ENCODE peak calls at places on chromosomes 11 and 22, in five cellular contexts. M is psoas muscle, Q is cardiac fibroblast, X is left ventricle myocardium inferior, A is amniotic stem cell. T is an unnamed sample.

GRCh38 chr22:44928711-44929347 is 81.0 kb downstream of the PHF21B start:
- DNase-seq in A (no peak), M (no peak), X (peak), Q (no peak), T (no peak)

GRCh38 chr11:95985174-95985808 is 61.4 kb upstream of the MTMR2 start:
- DNase-seq in X (no peak), M (no peak), Q (peak), A (no peak), T (no peak)

GRCh38 chr11:123150882-123151281 is 44.2 kb downstream of the CLMP start:
- DNase-seq in A (no peak), Q (no peak), X (no peak), M (no peak), T (no peak)

GRCh38 chr11:107689317-107690202 is 22.3 kb downstream of the SLN start:
- DNase-seq in M (peak), A (peak), Q (peak), X (peak), T (peak)

GRCh38 chr11:60265373-60266214 is 14.9 kb upstream of the MS4A4A start:
- DNase-seq in M (no peak), X (no peak), Q (peak), A (no peak), T (no peak)

GRCh38 chr11:35192347-35192746 is 53.4 kb downstream of the CD44 start:
- DNase-seq in X (peak), A (no peak), M (peak), Q (peak), T (no peak)

GRCh38 chr11:73244589-73245240 is 26.6 kb downstream of the P2RY2 start:
- DNase-seq in X (no peak), Q (no peak), M (no peak), A (no peak), T (no peak)

GRCh38 chr11:65420506-65421203 is 1.9 kb upstream of the NEAT1 start:
- DNase-seq in Q (no peak), X (no peak), A (no peak), M (no peak), T (no peak)

GRCh38 chr11:131544591-131544990 is 174.2 kb downstream of the NTM start:
- DNase-seq in Q (no peak), A (no peak), M (no peak), X (no peak), T (no peak)

GRCh38 chr11:86617502-86617901 is 54.9 kb downstream of the ME3 start:
- DNase-seq in Q (no peak), A (peak), M (no peak), X (no peak), T (no peak)

GRCh38 chr22:20402960-20403778 is 9.2 kb downstream of the ZNF74 start:
- DNase-seq in M (no peak), A (no peak), X (no peak), Q (no peak), T (no peak)

GRCh38 chr11:72736452-72737069 is 15.6 kb downstream of the ARAP1 start:
- DNase-seq in X (peak), Q (peak), A (no peak), M (peak), T (peak)

GRCh38 chr11:86396403-86396802 is 21.7 kb downstream of the CCDC81 start:
- DNase-seq in Q (no peak), A (no peak), M (no peak), X (no peak), T (no peak)

GRCh38 chr22:43155789-43156188 is 4.4 kb downstream of the TSPO start:
- DNase-seq in A (no peak), X (no peak), Q (no peak), M (no peak), T (no peak)

GRCh38 chr11:126146454-126147192 is 64.8 kb downstream of the RPUSD4 start:
- DNase-seq in X (no peak), A (no peak), M (no peak), Q (no peak), T (no peak)

GRCh38 chr11:134488913-134489312 is 76.9 kb upstream of the B3GAT1 start:
- DNase-seq in A (no peak), X (no peak), Q (no peak), M (no peak), T (no peak)

GRCh38 chr22:39932918-39933649 is 27.1 kb upstream of the TMA7B start:
- DNase-seq in X (no peak), Q (peak), M (no peak), A (no peak), T (peak)

GRCh38 chr11:71252434-71252781 is at the start of gene SHANK2:
- DNase-seq in Q (no peak), A (no peak), X (no peak), M (no peak), T (no peak)

GRCh38 chr11:99814021-99814420 is 793.3 kb downstream of the CNTN5 start:
- DNase-seq in A (no peak), M (no peak), Q (no peak), X (no peak), T (no peak)